ENCODE peak calls at places on chromosomes 5 and 9, in four cellular contexts. W is K562, X is H1, Y is HepG2. V is an unnamed sample. For H3K27me3, the result is how much of the 10 kb centered on the place peaks cover.

GRCh38 chr5:86880344-86880743 is 262.6 kb downstream of the COX7C start:
- DNase-seq in W (no peak), X (no peak), Y (no peak), V (no peak)

GRCh38 chr9:118336167-118336951 is 632.2 kb downstream of the TLR4 start:
- DNase-seq in W (no peak), X (no peak), Y (no peak), V (no peak)

GRCh38 chr9:72897069-72897649 is 55.7 kb downstream of the ALDH1A1 start:
- DNase-seq in W (no peak), X (no peak), Y (no peak), V (no peak)

GRCh38 chr9:77981332-77981731 is 50.3 kb downstream of the GNAQ start:
- DNase-seq in W (peak), X (no peak), Y (no peak), V (no peak)

GRCh38 chr5:79318935-79319614 is 83.1 kb downstream of the JMY start:
- DNase-seq in W (peak), X (no peak), Y (no peak), V (no peak)

GRCh38 chr5:175840050-175840841 is 31.1 kb upstream of the CPLX2 start:
- DNase-seq in W (peak), X (no peak), Y (peak), V (no peak)

GRCh38 chr9:135590486-135591079 is 29.0 kb downstream of the PAEP start:
- DNase-seq in W (no peak), X (peak), Y (no peak), V (no peak)

GRCh38 chr5:123157797-123158528 is 68.9 kb downstream of the PRDM6 start:
- DNase-seq in W (no peak), X (no peak), Y (no peak), V (no peak)

GRCh38 chr5:169433221-169433651 is 132.3 kb upstream of the SLIT3 start:
- DNase-seq in W (no peak), X (no peak), Y (no peak), V (no peak)

GRCh38 chr5:133947431-133947841 is 21.0 kb downstream of the C5orf15 start:
- DNase-seq in W (no peak), X (no peak), Y (no peak), V (no peak)

GRCh38 chr9:127873223-127873691 is 4.2 kb downstream of the AK1 start:
- DNase-seq in W (no peak), X (peak), Y (no peak), V (no peak)

GRCh38 chr5:139667730-139668063 is 19.5 kb downstream of the CXXC5 start:
- DNase-seq in W (no peak), X (no peak), Y (no peak), V (no peak)

GRCh38 chr5:111997308-111998159 is 240.5 kb upstream of the NREP start:
- DNase-seq in W (no peak), X (no peak), Y (no peak), V (no peak)

GRCh38 chr5:89847743-89848142 is 561.8 kb downstream of the CETN3 start:
- DNase-seq in W (no peak), X (no peak), Y (no peak), V (no peak)

GRCh38 chr5:88109806-88110205 is 158.8 kb downstream of the TMEM161B start:
- DNase-seq in W (no peak), X (no peak), Y (no peak), V (no peak)

GRCh38 chr9:113566011-113566711 is 102.6 kb downstream of the RGS3 start:
- DNase-seq in W (no peak), X (no peak), Y (no peak), V (no peak)

GRCh38 chr9:38227656-38228055 is 158.6 kb upstream of the SHB start:
- DNase-seq in W (no peak), X (no peak), Y (no peak), V (no peak)

GRCh38 chr9:133690111-133690561 is 48.0 kb downstream of the SARDH start:
- DNase-seq in W (no peak), X (no peak), Y (no peak), V (no peak)

GRCh38 chr5:90558344-90559192 is at the start of gene ADGRV1:
- DNase-seq in W (peak), X (peak), Y (peak), V (no peak)

GRCh38 chr9:8858250-8859161 is 1058.9 kb upstream of the DMAC1 start:
- DNase-seq in W (no peak), X (peak), Y (no peak), V (no peak)

GRCh38 chr5:36939969-36940858 is 63.6 kb downstream of the NIPBL start:
- DNase-seq in W (no peak), X (no peak), Y (no peak), V (no peak)

GRCh38 chr9:78552802-78553201 is 255.9 kb downstream of the PSAT1 start:
- DNase-seq in W (no peak), X (no peak), Y (no peak), V (no peak)

GRCh38 chr5:98099448-98100105 is 673.9 kb upstream of the RGMB start:
- DNase-seq in W (no peak), X (no peak), Y (no peak), V (no peak)

GRCh38 chr5:123125953-123126352 is 36.9 kb downstream of the PRDM6 start:
- DNase-seq in W (peak), X (no peak), Y (no peak), V (no peak)

GRCh38 chr9:92877531-92878430 is at the start of gene ZNF484:
- DNase-seq in W (peak), X (peak), Y (peak), V (peak)

GRCh38 chr5:16656561-16657191 is 39.9 kb upstream of the RETREG1 start:
- DNase-seq in W (no peak), X (no peak), Y (no peak), V (no peak)

GRCh38 chr5:141914154-141914743 is 9.4 kb upstream of the DELE1 start:
- DNase-seq in W (peak), X (peak), Y (no peak), V (no peak)

GRCh38 chr5:139903805-139904565 is 108.4 kb downstream of the PSD2 start:
- DNase-seq in W (no peak), X (peak), Y (no peak), V (no peak)

GRCh38 chr9:131347376-131348020 is 46.4 kb upstream of the PRRC2B start:
- DNase-seq in W (peak), X (no peak), Y (no peak), V (no peak)

GRCh38 chr9:129344623-129345495 is 166.8 kb upstream of the IER5L start:
- DNase-seq in W (no peak), X (no peak), Y (peak), V (no peak)

GRCh38 chr9:76395381-76395780 is 1.2 kb upstream of the RFK start:
- DNase-seq in W (no peak), X (no peak), Y (no peak), V (no peak)

GRCh38 chr9:12684923-12685468 is 8.2 kb upstream of the TYRP1 start:
- DNase-seq in W (no peak), X (no peak), Y (no peak), V (no peak)

GRCh38 chr9:98986866-98987653 is 43.4 kb downstream of the COL15A1 start:
- DNase-seq in W (no peak), X (no peak), Y (no peak), V (no peak)
- H3K27me3 ChIP-seq in W (under half), X (under half), Y (under half), V (under half)

GRCh38 chr9:85863875-85864274 is 77.1 kb upstream of the NAA35 start:
- DNase-seq in W (no peak), X (no peak), Y (no peak), V (no peak)
- TF ChIP-seq HDAC6 in W (no peak), X (no peak), Y (no peak), V (no peak)

DNA sequence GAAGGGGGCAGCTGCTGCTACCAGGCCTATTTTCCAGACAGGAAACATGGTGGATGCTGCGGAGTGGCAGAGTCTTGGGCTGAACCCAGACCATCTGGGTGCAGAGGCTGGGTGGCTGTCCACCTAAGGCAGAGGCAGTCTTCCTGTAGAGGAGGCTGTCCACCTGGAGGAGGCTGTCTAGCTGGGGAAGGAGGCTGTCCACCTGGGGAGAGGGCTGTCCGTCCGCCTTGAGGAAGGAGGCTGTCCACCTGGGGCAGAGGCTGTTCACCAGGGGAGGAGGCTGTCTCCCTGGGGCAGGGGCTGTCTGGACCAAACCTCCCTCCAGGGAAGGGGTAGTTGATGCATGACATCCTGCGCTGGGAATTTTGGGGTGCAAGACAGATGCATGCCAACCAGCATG is 39.2 kb upstream of the BARHL1 start:
- DNase-seq in W (no peak), X (no peak), Y (no peak), V (no peak)
- H3K27me3 ChIP-seq in W (half or more), X (under half), Y (under half), V (under half)

GRCh38 chr5:147507480-147508126 is 2.3 kb downstream of the DPYSL3 start:
- DNase-seq in W (no peak), X (no peak), Y (no peak), V (no peak)
- TF ChIP-seq HDAC6 in W (no peak), X (no peak), Y (no peak), V (no peak)

GRCh38 chr9:33798545-33798944 is 3.2 kb downstream of the PRSS3 start:
- DNase-seq in W (no peak), X (no peak), Y (no peak), V (no peak)
- H3K27me3 ChIP-seq in W (under half), X (under half), Y (under half), V (under half)

V was measured in GM12878.